ENCODE peak calls at places on chromosomes 11 and 22, in nine cellular contexts. S is mammary epithelial cell; Q is breast epithelium; Z is small intestine; K is CD8-positive, alpha-beta memory T cell; B is cardiac muscle cell; V is colonic mucosa; P is body of pancreas; N is CD8-positive, alpha-beta T cell. C is an unnamed sample.

GRCh38 chr11:58125469-58125868 is at the start of gene OR9I1:
- DNase-seq in B (no peak), K (no peak), N (no peak), V (no peak), Z (no peak), P (no peak), S (no peak), Q (no peak), C (no peak)

GRCh38 chr22:29892315-29892714 is 9.3 kb downstream of the MTMR3 start:
- DNase-seq in S (no peak), Z (no peak), K (no peak), Q (no peak), P (no peak), V (no peak), N (no peak), B (no peak), C (no peak)

GRCh38 chr11:105790841-105791240 is 181.0 kb downstream of the GRIA4 start:
- DNase-seq in Q (no peak), K (no peak), S (no peak), B (no peak), P (peak), V (no peak), N (no peak), Z (no peak), C (no peak)

GRCh38 chr22:38397189-38398097 is 57.6 kb downstream of the KCNJ4 start:
- DNase-seq in N (no peak), S (peak), B (peak), P (peak), Q (peak), Z (peak), K (no peak), V (peak), C (no peak)

GRCh38 chr22:35177811-35178210 is 79.5 kb upstream of the HMGXB4 start:
- DNase-seq in N (no peak), P (no peak), Z (no peak), Q (no peak), K (no peak), B (no peak), V (no peak), S (no peak), C (no peak)

GRCh38 chr11:47384498-47384897 is 6.2 kb upstream of the SPI1 start:
- DNase-seq in Z (no peak), Q (no peak), S (no peak), B (no peak), K (no peak), N (no peak), V (no peak), P (no peak), C (no peak)

GRCh38 chr11:96969251-96969650 is 579.4 kb downstream of the JRKL start:
- DNase-seq in N (no peak), Z (no peak), S (peak), K (no peak), P (no peak), V (no peak), Q (no peak), B (no peak), C (no peak)

GRCh38 chr22:45995405-45996101 is 18.6 kb upstream of the WNT7B start:
- DNase-seq in P (no peak), Q (no peak), V (no peak), K (no peak), S (no peak), Z (no peak), B (no peak), N (no peak), C (no peak)

GRCh38 chr22:48979482-48979881 is 848.2 kb downstream of the BRD1 start:
- DNase-seq in N (no peak), B (no peak), Z (no peak), V (no peak), Q (no peak), S (no peak), K (no peak), P (no peak), C (no peak)

GRCh38 chr11:67433536-67434394 is 3.7 kb downstream of the PTPRCAP start:
- DNase-seq in B (no peak), V (no peak), N (no peak), Q (no peak), K (peak), S (no peak), Z (no peak), P (no peak), C (no peak)

GRCh38 chr11:111454561-111455192 is 57.5 kb downstream of the BTG4 start:
- DNase-seq in N (no peak), B (peak), K (no peak), S (peak), V (peak), Q (peak), P (no peak), Z (peak), C (peak)

GRCh38 chr11:112369916-112370315 is 109.3 kb upstream of the PLET1 start:
- DNase-seq in S (no peak), Z (no peak), N (no peak), V (no peak), Q (no peak), B (no peak), P (no peak), K (no peak), C (no peak)

GRCh38 chr22:31730344-31730711 is 19.6 kb downstream of the PRR14L start:
- DNase-seq in Z (no peak), P (no peak), B (no peak), Q (no peak), V (no peak), N (no peak), K (no peak), S (no peak), C (no peak)

GRCh38 chr11:91802475-91802874 is 422.1 kb upstream of the FAT3 start:
- DNase-seq in K (no peak), N (no peak), S (no peak), V (no peak), Q (no peak), Z (no peak), P (no peak), B (no peak), C (no peak)

GRCh38 chr11:119044708-119045107 is 12.3 kb downstream of the HYOU1 start:
- DNase-seq in Z (no peak), K (no peak), Q (no peak), V (no peak), B (no peak), P (no peak), S (no peak), N (no peak), C (no peak)

GRCh38 chr11:10387209-10388083 is 67.6 kb upstream of the AMPD3 start:
- DNase-seq in B (peak), V (peak), S (no peak), K (no peak), N (no peak), Z (no peak), Q (no peak), P (peak), C (no peak)

GRCh38 chr22:25853078-25853477 is 111.1 kb downstream of the MYO18B start:
- DNase-seq in K (no peak), V (no peak), Z (no peak), S (peak), N (no peak), B (no peak), P (no peak), Q (no peak), C (no peak)

GRCh38 chr22:46707827-46708570 is 30.1 kb downstream of the CERK start:
- DNase-seq in K (no peak), S (no peak), Q (no peak), V (no peak), N (no peak), Z (no peak), B (no peak), P (peak), C (no peak)

GRCh38 chr11:87722756-87723599 is 452.3 kb downstream of the RAB38 start:
- DNase-seq in Z (peak), V (peak), P (peak), N (no peak), S (peak), B (peak), Q (no peak), K (no peak), C (no peak)

GRCh38 chr11:67252831-67253239 is 13.4 kb upstream of the GRK2 start:
- DNase-seq in B (peak), V (no peak), S (peak), Q (no peak), K (no peak), Z (peak), P (no peak), N (no peak), C (peak)

GRCh38 chr11:11640152-11640551 is 18.3 kb upstream of the GALNT18 start:
- DNase-seq in S (no peak), B (no peak), Z (no peak), Q (no peak), P (no peak), N (no peak), V (no peak), K (no peak), C (no peak)

GRCh38 chr11:67117667-67118058 is 1.4 kb upstream of the KDM2A start:
- DNase-seq in N (peak), V (peak), Z (no peak), B (peak), K (no peak), P (peak), S (no peak), Q (no peak), C (no peak)

GRCh38 chr22:47738472-47739013 is 976.1 kb downstream of the TBC1D22A start:
- DNase-seq in B (no peak), Q (no peak), P (no peak), V (no peak), S (no peak), Z (no peak), K (no peak), N (no peak), C (no peak)

GRCh38 chr11:27179334-27179733 is 138.7 kb downstream of the BBOX1 start:
- DNase-seq in Z (no peak), N (no peak), B (no peak), P (no peak), V (no peak), S (no peak), Q (no peak), K (no peak), C (no peak)

GRCh38 chr22:41695211-41695610 is 4.1 kb upstream of the MEI1 start:
- DNase-seq in P (no peak), N (no peak), K (no peak), Q (no peak), Z (no peak), V (no peak), B (no peak), S (no peak), C (no peak)

GRCh38 chr11:47532597-47533213 is 20.2 kb downstream of the CELF1 start:
- DNase-seq in Z (no peak), V (no peak), P (no peak), S (no peak), B (peak), K (no peak), N (no peak), Q (no peak), C (no peak)

GRCh38 chr22:50691521-50691920 is 18.9 kb downstream of the SHANK3 start:
- DNase-seq in K (peak), S (peak), N (no peak), V (no peak), Z (peak), Q (no peak), B (peak), P (peak), C (no peak)

GRCh38 chr22:47203554-47203991 is 441.1 kb downstream of the TBC1D22A start:
- DNase-seq in S (no peak), N (no peak), Q (peak), V (peak), Z (no peak), P (no peak), B (no peak), K (no peak), C (no peak)

GRCh38 chr11:120805960-120806555 is 217.8 kb upstream of the TBCEL start:
- DNase-seq in P (no peak), V (no peak), K (no peak), N (no peak), Q (no peak), S (no peak), B (no peak), Z (no peak), C (no peak)

GRCh38 chr11:125990244-125990643 is 44.4 kb downstream of the VSIG10L2 start:
- DNase-seq in B (peak), V (no peak), Q (no peak), P (peak), N (no peak), Z (no peak), S (peak), K (no peak), C (no peak)

GRCh38 chr11:13337986-13338436 is 60.4 kb downstream of the BMAL1 start:
- DNase-seq in Z (peak), B (peak), V (no peak), Q (no peak), K (no peak), S (no peak), N (no peak), P (no peak), C (no peak)

GRCh38 chr11:86671386-86672006 is 920 bp downstream of the ME3 start:
- DNase-seq in B (peak), N (no peak), P (peak), S (no peak), Q (peak), V (peak), K (no peak), Z (peak), C (peak)

GRCh38 chr11:69711824-69712801 is 8.3 kb upstream of the FGF19 start:
- DNase-seq in K (no peak), B (no peak), S (no peak), Q (no peak), P (no peak), V (no peak), Z (no peak), N (no peak), C (no peak)

GRCh38 chr22:17917490-17917983 is 106.8 kb downstream of the MICAL3 start:
- DNase-seq in S (no peak), Q (no peak), K (no peak), N (no peak), Z (peak), V (peak), P (no peak), B (no peak), C (no peak)

GRCh38 chr22:31091106-31091975 is 10.2 kb downstream of the SMTN start:
- DNase-seq in P (no peak), Z (no peak), S (no peak), K (no peak), V (no peak), N (no peak), Q (no peak), B (no peak), C (no peak)

GRCh38 chr11:20658135-20658534 is 11.3 kb upstream of the NELL1 start:
- DNase-seq in B (no peak), K (no peak), P (no peak), Z (no peak), S (no peak), N (no peak), Q (no peak), V (no peak), C (no peak)

GRCh38 chr11:64456509-64457320 is 97.8 kb downstream of the RPS6KA4 start:
- DNase-seq in Q (no peak), P (no peak), K (no peak), N (no peak), Z (no peak), V (no peak), B (no peak), S (no peak), C (no peak)

GRCh38 chr11:117418685-117419084 is 91.0 kb downstream of the CEP164 start:
- DNase-seq in S (no peak), K (no peak), N (no peak), B (no peak), Q (no peak), V (no peak), Z (no peak), P (no peak), C (no peak)
- H3K27ac ChIP-seq in S (no peak), K (no peak), N (no peak), B (no peak), Q (no peak), V (no peak), Z (no peak), P (no peak), C (no peak)

DNA sequence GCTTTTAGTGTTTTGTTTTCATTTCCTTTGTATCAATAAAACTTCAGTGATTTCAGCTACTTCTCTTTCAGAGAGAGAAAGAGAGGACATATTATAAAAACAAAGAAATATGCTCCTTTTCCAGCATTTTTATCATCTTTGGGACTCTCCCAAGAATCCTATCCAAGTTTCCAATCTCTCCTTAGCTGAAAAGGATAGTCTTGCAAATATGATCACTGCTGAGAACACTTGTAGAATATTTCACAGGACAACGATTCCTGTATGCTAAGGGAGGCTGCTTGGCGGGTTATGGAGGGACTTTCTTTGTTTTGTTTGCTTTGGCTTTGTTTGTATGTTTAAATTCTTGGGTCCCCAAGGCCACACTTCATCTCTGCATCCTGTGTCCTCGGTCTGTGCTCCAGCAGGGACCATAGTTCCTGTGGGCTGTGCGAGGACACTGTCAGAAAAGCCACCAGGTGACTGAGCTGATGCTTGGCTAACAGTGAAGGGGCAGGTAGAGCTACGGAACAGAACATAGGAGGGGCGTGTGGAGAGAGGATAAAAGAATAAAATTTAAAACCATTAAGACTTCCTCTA is 408 bp upstream of the IZUMO1R start:
- DNase-seq in Q (no peak), S (no peak), V (no peak), K (no peak), Z (no peak), N (no peak), P (no peak), B (no peak), C (no peak)
- H3K27ac ChIP-seq in Q (no peak), S (no peak), V (no peak), K (no peak), Z (no peak), N (no peak), P (no peak), B (no peak), C (no peak)

DNA sequence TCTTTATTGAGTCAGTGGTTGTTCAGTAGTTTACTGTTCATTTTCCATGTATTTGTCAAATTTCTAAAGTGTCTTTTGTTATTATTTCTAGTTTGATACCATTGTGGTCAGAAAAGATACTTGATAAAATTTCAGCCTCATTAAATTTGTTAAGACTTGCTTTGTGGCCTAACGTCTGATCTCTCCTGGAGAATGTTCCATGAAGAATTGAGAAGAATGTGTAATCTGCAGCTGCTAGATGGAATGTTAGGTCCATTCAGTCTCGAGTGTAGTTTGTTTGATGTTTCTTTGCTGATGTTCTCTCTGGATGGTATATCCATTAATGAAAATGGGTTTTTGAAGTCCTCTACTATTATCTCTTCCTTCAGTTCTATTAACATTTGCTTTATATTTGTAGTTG is 394.7 kb upstream of the ANO5 start:
- DNase-seq in P (no peak), Z (no peak), Q (no peak), N (no peak), V (no peak), B (no peak), S (no peak), K (no peak), C (no peak)
- H3K27ac ChIP-seq in P (no peak), Z (no peak), Q (no peak), N (no peak), V (no peak), B (no peak), S (no peak), K (no peak), C (no peak)

GRCh38 chr11:89521294-89521693 is 30.1 kb upstream of the NOX4 start:
- DNase-seq in S (no peak), Z (no peak), P (no peak), K (no peak), N (no peak), B (no peak), V (no peak), Q (no peak), C (no peak)
- H3K27ac ChIP-seq in S (no peak), Z (no peak), P (no peak), K (no peak), N (no peak), B (no peak), V (no peak), Q (no peak), C (no peak)

GRCh38 chr22:37080838-37081237 is 28.7 kb downstream of the TMPRSS6 start:
- DNase-seq in N (no peak), P (no peak), B (no peak), Z (no peak), Q (no peak), S (no peak), V (no peak), K (no peak), C (no peak)
- H3K27ac ChIP-seq in N (peak), P (no peak), B (no peak), Z (no peak), Q (no peak), S (no peak), V (no peak), K (no peak), C (no peak)

GRCh38 chr11:82521427-82521826 is 212.2 kb downstream of the FAM181B start:
- DNase-seq in K (no peak), B (no peak), S (no peak), V (no peak), P (no peak), Q (no peak), Z (no peak), N (no peak), C (peak)

GRCh38 chr11:82523141-82523540 is 210.5 kb downstream of the FAM181B start:
- DNase-seq in N (no peak), P (peak), V (no peak), S (no peak), Q (no peak), B (no peak), K (no peak), Z (no peak), C (no peak)

DNA sequence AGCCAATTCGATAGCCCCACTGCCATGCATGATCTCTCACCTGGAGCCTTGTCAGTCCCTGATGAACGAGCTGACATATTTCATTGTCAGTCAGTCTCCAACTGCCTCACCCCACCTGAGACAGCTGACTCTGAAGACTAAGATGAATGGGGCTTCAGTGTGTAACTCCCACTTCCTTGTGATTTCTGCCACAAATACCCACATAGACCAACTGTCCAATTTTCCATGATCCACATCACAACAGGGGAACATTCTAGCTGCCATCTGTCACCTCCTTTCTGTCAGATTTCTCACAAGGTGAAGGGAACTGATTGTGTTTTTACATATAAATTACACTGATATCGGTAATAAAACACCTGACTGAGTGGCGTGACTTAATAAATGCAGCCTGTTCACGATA is 206.5 kb downstream of the FAM181B start:
- DNase-seq in S (no peak), V (no peak), Q (no peak), P (no peak), N (no peak), K (no peak), B (no peak), Z (no peak), C (no peak)
- H3K27ac ChIP-seq in S (no peak), V (no peak), Q (no peak), P (no peak), N (no peak), K (no peak), B (no peak), Z (no peak), C (no peak)

DNA sequence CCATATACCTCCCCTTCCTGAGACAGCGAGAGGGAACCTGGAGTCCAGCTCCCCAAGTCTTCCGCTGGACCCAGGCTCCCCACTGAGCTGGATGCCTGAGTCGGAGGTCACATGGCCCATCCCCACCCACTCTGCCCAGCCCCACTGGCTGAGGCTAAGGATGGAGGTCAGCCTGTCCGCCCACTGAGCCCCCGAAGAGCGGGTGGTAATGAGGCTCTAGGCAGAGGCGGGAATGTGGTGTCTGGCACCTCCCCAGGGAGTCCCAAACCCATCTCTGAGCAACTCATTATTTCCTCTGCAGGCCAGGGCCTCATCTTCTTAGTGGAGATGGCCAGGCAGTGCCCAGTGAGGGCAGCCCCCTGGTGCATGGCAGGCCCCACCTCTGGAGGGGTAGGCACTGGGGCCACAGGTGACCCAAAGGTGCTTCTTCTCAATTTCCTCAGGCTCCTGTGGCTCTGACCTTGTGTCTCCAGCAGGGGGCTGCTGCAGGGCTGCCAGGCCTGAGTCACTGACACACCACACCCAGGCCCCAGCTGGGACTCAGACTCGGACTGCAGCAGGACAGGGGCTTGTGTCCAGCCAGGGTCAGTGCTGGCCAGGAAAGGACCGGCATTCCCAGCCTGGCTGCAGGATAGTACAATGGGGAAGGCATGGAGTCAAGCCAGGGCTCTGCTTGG is 10.2 kb upstream of the PDE2A start:
- DNase-seq in B (peak), Q (no peak), Z (peak), P (peak), S (peak), V (peak), N (no peak), K (peak), C (no peak)
- H3K27ac ChIP-seq in B (no peak), Q (no peak), Z (no peak), P (no peak), S (no peak), V (no peak), N (no peak), K (no peak), C (no peak)

GRCh38 chr11:1852885-1853284 is at the start of gene LSP1:
- DNase-seq in P (no peak), S (no peak), B (no peak), N (peak), V (no peak), Q (no peak), Z (peak), K (peak), C (no peak)
- H3K27ac ChIP-seq in P (no peak), S (no peak), B (no peak), N (peak), V (peak), Q (no peak), Z (peak), K (peak), C (no peak)

C was measured in substantia nigra.